ENCODE peak calls at places on chromosomes 16 and 17, in six cellular contexts. One of them, this sample, is unnamed.

GRCh38 chr17:42553161-42553818 is 567 bp downstream of the HSD17B1 start:
- DNase-seq in DND-41: no peak
- DNase-seq in HCT116: no peak
- DNase-seq in astrocyte: peak
- DNase-seq in CD8-positive, alpha-beta T cell: no peak
- DNase-seq in effector memory CD4-positive, alpha-beta T cell: no peak
- DNase-seq in this sample: no peak

GRCh38 chr17:28570716-28571254 is 539 bp downstream of the PIGS start:
- DNase-seq in HCT116: no peak
- DNase-seq in CD8-positive, alpha-beta T cell: no peak
- DNase-seq in astrocyte: no peak
- DNase-seq in DND-41: peak
- DNase-seq in effector memory CD4-positive, alpha-beta T cell: peak
- DNase-seq in this sample: peak

GRCh38 chr16:81189100-81189664 is 49.3 kb upstream of the BCO1 start:
- DNase-seq in CD8-positive, alpha-beta T cell: no peak
- DNase-seq in DND-41: no peak
- DNase-seq in effector memory CD4-positive, alpha-beta T cell: no peak
- DNase-seq in HCT116: no peak
- DNase-seq in astrocyte: peak
- DNase-seq in this sample: no peak

GRCh38 chr17:82110298-82110697 is 12.3 kb upstream of the FASN start:
- DNase-seq in DND-41: no peak
- DNase-seq in CD8-positive, alpha-beta T cell: no peak
- DNase-seq in astrocyte: no peak
- DNase-seq in effector memory CD4-positive, alpha-beta T cell: no peak
- DNase-seq in HCT116: no peak
- DNase-seq in this sample: no peak

GRCh38 chr16:10906914-10907756 is 30.1 kb downstream of the CIITA start:
- DNase-seq in astrocyte: no peak
- DNase-seq in HCT116: no peak
- DNase-seq in DND-41: no peak
- DNase-seq in CD8-positive, alpha-beta T cell: no peak
- DNase-seq in effector memory CD4-positive, alpha-beta T cell: no peak
- DNase-seq in this sample: no peak

GRCh38 chr17:8701221-8701620 is 43.4 kb downstream of the CCDC42 start:
- DNase-seq in DND-41: no peak
- DNase-seq in CD8-positive, alpha-beta T cell: no peak
- DNase-seq in HCT116: no peak
- DNase-seq in effector memory CD4-positive, alpha-beta T cell: no peak
- DNase-seq in astrocyte: no peak
- DNase-seq in this sample: no peak

GRCh38 chr17:27968206-27968732 is 74.2 kb upstream of the NLK start:
- DNase-seq in DND-41: no peak
- DNase-seq in HCT116: no peak
- DNase-seq in effector memory CD4-positive, alpha-beta T cell: no peak
- DNase-seq in CD8-positive, alpha-beta T cell: no peak
- DNase-seq in astrocyte: no peak
- DNase-seq in this sample: no peak

GRCh38 chr17:79902146-79902791 is 63.0 kb upstream of the CBX4 start:
- DNase-seq in HCT116: no peak
- DNase-seq in DND-41: no peak
- DNase-seq in effector memory CD4-positive, alpha-beta T cell: no peak
- DNase-seq in CD8-positive, alpha-beta T cell: no peak
- DNase-seq in astrocyte: no peak
- DNase-seq in this sample: no peak

GRCh38 chr16:54939537-54940278 is 9.0 kb downstream of the IRX5 start:
- DNase-seq in astrocyte: no peak
- DNase-seq in effector memory CD4-positive, alpha-beta T cell: no peak
- DNase-seq in CD8-positive, alpha-beta T cell: no peak
- DNase-seq in DND-41: no peak
- DNase-seq in HCT116: no peak
- DNase-seq in this sample: no peak

GRCh38 chr16:9095998-9096397 is 4.6 kb downstream of the HAPSTR1 start:
- DNase-seq in HCT116: no peak
- DNase-seq in CD8-positive, alpha-beta T cell: no peak
- DNase-seq in astrocyte: no peak
- DNase-seq in DND-41: no peak
- DNase-seq in effector memory CD4-positive, alpha-beta T cell: no peak
- DNase-seq in this sample: no peak

GRCh38 chr17:245020-245419 is 63.6 kb upstream of the DOC2B start:
- DNase-seq in DND-41: no peak
- DNase-seq in effector memory CD4-positive, alpha-beta T cell: no peak
- DNase-seq in HCT116: no peak
- DNase-seq in CD8-positive, alpha-beta T cell: no peak
- DNase-seq in astrocyte: no peak
- DNase-seq in this sample: no peak

GRCh38 chr17:8922451-8922850 is 43.1 kb downstream of the PIK3R5 start:
- DNase-seq in HCT116: no peak
- DNase-seq in effector memory CD4-positive, alpha-beta T cell: no peak
- DNase-seq in astrocyte: peak
- DNase-seq in DND-41: no peak
- DNase-seq in CD8-positive, alpha-beta T cell: no peak
- DNase-seq in this sample: no peak

GRCh38 chr16:56591377-56592060 is 2.2 kb downstream of the MT3 start:
- DNase-seq in DND-41: no peak
- DNase-seq in CD8-positive, alpha-beta T cell: no peak
- DNase-seq in HCT116: no peak
- DNase-seq in effector memory CD4-positive, alpha-beta T cell: no peak
- DNase-seq in astrocyte: no peak
- DNase-seq in this sample: no peak

GRCh38 chr17:51391992-51392654 is 131.8 kb downstream of the UTP18 start:
- DNase-seq in HCT116: peak
- DNase-seq in effector memory CD4-positive, alpha-beta T cell: no peak
- DNase-seq in astrocyte: no peak
- DNase-seq in CD8-positive, alpha-beta T cell: no peak
- DNase-seq in DND-41: no peak
- DNase-seq in this sample: no peak

GRCh38 chr17:61235001-61235820 is 164.4 kb upstream of the TBX2 start:
- DNase-seq in DND-41: no peak
- DNase-seq in effector memory CD4-positive, alpha-beta T cell: no peak
- DNase-seq in HCT116: no peak
- DNase-seq in CD8-positive, alpha-beta T cell: no peak
- DNase-seq in astrocyte: no peak
- DNase-seq in this sample: no peak

GRCh38 chr16:57127037-57127763 is 34.8 kb downstream of the CPNE2 start:
- DNase-seq in HCT116: no peak
- DNase-seq in astrocyte: no peak
- DNase-seq in effector memory CD4-positive, alpha-beta T cell: no peak
- DNase-seq in DND-41: no peak
- DNase-seq in CD8-positive, alpha-beta T cell: no peak
- DNase-seq in this sample: peak

GRCh38 chr17:39863918-39864746 is at the start of gene IKZF3:
- DNase-seq in effector memory CD4-positive, alpha-beta T cell: peak
- DNase-seq in astrocyte: no peak
- DNase-seq in HCT116: no peak
- DNase-seq in CD8-positive, alpha-beta T cell: peak
- DNase-seq in DND-41: peak
- DNase-seq in this sample: peak

GRCh38 chr17:16354585-16354984 is 1.3 kb upstream of the CENPV start:
- DNase-seq in astrocyte: no peak
- DNase-seq in HCT116: no peak
- DNase-seq in effector memory CD4-positive, alpha-beta T cell: no peak
- DNase-seq in DND-41: no peak
- DNase-seq in CD8-positive, alpha-beta T cell: no peak
- DNase-seq in this sample: no peak

DNA sequence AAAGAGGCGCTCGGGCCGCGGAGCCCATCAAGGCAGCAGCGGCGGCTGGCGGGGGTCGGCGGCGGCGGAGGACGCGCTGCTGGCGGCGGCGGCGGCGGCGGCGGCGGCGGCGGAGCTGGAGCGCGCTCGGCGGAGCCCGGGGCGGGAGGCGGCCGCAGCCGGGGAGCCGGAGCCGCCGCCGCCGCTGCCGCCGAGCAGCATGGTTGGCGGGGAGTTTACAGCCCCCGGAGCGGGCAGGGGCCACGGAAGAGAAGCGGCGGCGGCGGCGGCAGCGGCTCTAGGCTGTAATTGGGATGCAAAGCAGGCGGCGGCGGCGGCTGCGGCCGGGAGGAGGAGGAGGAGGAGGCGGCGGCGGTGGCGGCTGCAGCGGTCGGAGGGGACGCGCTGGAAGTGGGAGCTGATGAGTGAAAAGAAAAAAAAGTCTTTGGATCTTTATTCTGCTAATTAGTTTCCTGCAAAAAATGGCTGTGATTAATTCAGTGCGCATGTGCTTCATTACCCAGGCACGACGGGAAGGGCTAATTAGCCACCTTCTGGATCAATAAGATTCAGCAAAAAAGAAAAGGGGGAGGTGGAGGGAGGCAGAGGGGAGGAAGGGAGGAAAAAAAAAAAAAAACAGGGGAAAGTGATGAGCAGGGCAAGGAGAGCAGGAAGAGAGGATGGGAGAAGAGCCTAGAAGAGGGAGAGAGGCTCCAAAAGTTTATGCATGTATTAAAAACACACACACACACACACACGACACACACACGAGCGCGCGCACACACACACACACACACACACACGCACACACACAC is 10.9 kb upstream of the ZFHX3 start:
- DNase-seq in DND-41: peak
- DNase-seq in HCT116: peak
- DNase-seq in CD8-positive, alpha-beta T cell: no peak
- DNase-seq in effector memory CD4-positive, alpha-beta T cell: no peak
- DNase-seq in astrocyte: peak
- DNase-seq in this sample: no peak
- H3K27ac ChIP-seq in DND-41: no peak
- H3K27ac ChIP-seq in HCT116: peak
- H3K27ac ChIP-seq in CD8-positive, alpha-beta T cell: no peak
- H3K27ac ChIP-seq in effector memory CD4-positive, alpha-beta T cell: no peak
- H3K27ac ChIP-seq in astrocyte: peak
- H3K27ac ChIP-seq in this sample: no peak

DNA sequence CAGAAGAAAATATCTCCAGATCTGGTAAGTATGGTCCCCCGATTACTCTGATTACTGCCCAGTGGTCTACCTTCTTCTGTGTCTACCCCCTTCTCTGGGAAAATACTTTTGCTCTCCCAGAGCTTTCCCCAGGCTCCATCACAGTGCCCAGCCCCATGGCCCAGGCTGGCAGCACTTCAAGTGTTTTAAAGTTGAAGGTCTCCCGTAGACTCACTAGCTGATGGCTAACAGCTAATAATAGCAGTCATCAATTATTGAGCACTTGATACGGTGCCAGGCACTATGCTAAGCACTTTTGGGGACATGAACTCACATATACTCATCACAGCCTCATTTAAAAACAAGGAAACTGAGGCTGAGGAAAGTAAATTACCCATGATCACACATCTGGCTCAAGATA is 33.4 kb downstream of the DCUN1D3 start:
- DNase-seq in effector memory CD4-positive, alpha-beta T cell: no peak
- DNase-seq in astrocyte: no peak
- DNase-seq in DND-41: no peak
- DNase-seq in HCT116: no peak
- DNase-seq in CD8-positive, alpha-beta T cell: no peak
- DNase-seq in this sample: no peak
- H3K27ac ChIP-seq in effector memory CD4-positive, alpha-beta T cell: no peak
- H3K27ac ChIP-seq in astrocyte: peak
- H3K27ac ChIP-seq in DND-41: no peak
- H3K27ac ChIP-seq in HCT116: peak
- H3K27ac ChIP-seq in CD8-positive, alpha-beta T cell: no peak
- H3K27ac ChIP-seq in this sample: no peak

DNA sequence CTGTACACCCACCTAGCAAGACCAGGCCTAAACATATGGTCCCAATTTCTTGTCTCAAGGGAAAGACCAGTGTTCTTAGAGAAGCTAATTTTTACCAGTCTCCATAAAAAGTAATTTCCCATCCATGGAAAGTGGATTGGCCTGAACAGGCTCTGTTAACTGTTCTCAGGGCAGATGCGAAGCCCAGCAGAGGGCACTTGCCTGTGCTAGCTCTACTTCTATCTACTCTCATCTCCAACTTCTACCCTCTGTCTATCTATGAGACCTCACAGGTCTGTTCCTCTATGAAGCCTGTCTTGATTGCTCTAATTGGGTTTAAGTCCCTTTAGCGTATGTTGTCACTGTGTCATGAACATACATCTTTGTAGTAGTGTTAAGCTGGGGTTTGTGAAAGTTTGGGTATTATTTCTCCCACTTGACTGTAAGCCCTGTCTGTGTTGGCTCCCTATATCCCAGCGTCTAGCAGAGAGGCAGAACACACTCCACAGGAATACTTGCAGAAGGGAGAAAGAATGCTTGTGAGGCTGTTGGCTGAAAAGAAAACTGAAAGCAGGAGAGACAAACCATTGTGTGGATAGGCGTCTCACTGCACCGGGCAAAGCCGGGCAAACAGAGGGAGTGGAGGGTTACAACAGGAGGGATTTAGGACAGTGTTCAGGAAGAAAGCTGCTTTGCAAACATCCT is 167.2 kb upstream of the MAF start:
- DNase-seq in HCT116: no peak
- DNase-seq in DND-41: no peak
- DNase-seq in CD8-positive, alpha-beta T cell: no peak
- DNase-seq in astrocyte: peak
- DNase-seq in effector memory CD4-positive, alpha-beta T cell: no peak
- DNase-seq in this sample: no peak
- H3K27ac ChIP-seq in HCT116: no peak
- H3K27ac ChIP-seq in DND-41: no peak
- H3K27ac ChIP-seq in CD8-positive, alpha-beta T cell: no peak
- H3K27ac ChIP-seq in astrocyte: no peak
- H3K27ac ChIP-seq in effector memory CD4-positive, alpha-beta T cell: no peak
- H3K27ac ChIP-seq in this sample: no peak

DNA sequence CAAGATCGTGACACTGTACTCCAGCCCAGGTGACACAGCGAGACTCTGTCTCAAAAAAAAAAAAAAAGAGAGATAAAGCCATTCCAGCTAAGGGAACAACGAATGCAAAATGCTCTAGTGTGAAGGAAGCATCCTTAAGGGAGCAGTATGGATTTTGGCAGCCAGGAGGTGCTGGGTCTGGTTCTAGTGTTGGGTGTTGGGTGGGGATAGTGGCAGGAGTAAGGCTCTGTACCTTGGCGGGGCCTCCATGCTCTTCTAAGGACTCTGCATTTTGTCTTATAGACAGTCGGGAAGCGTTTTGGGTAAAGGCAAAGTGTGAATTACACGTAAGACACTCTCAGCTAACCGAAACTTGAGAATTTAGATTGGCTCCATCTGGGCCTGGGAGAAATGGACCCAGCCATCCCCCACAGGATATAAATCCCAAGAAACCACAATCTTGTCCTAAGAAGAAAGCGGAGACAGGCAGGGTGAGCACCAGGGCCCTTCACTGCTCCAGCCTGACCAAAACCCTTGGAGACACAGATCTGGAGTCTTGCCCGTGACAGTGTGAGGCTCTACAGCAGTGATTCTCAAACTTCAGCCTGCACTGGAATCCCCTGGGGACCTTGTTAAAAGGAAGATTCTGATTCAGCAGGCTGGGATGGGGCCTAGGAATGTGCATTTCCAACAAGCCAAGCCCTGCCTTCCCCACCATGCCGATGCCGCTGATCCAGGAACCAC is 33.1 kb upstream of the PHB1 start:
- DNase-seq in astrocyte: no peak
- DNase-seq in DND-41: no peak
- DNase-seq in CD8-positive, alpha-beta T cell: no peak
- DNase-seq in HCT116: no peak
- DNase-seq in effector memory CD4-positive, alpha-beta T cell: no peak
- DNase-seq in this sample: no peak
- H3K27ac ChIP-seq in astrocyte: no peak
- H3K27ac ChIP-seq in DND-41: no peak
- H3K27ac ChIP-seq in CD8-positive, alpha-beta T cell: no peak
- H3K27ac ChIP-seq in HCT116: no peak
- H3K27ac ChIP-seq in effector memory CD4-positive, alpha-beta T cell: no peak
- H3K27ac ChIP-seq in this sample: no peak